ENCODE peak calls at places on chromosomes 11 and 22, in nine cellular contexts. T is AG09309, Z is psoas muscle, U is mucosa of descending colon, B is GM10248, A is RWPE2, G is upper lobe of right lung, Y is WERI-Rb-1, K is H1. F is an unnamed sample.
A peak's percentile ranks its signal among the peaks of the same experiment; 100 is the strongest.

GRCh38 chr11:48172818-48173609 is 43.6 kb upstream of the OR4B1 start:
- DNase-seq in T (peak; percentile 31), Z (peak; percentile 50), A (no peak), K (peak; percentile 94), G (peak; percentile 72), U (peak; percentile 69), B (peak; percentile 73), Y (peak; percentile 72), F (peak; percentile 57)

GRCh38 chr22:41256254-41256897 is 15.6 kb upstream of the CHADL start:
- DNase-seq in A (no peak), Z (no peak), B (no peak), K (no peak), Y (no peak), U (no peak), T (peak; percentile 17), G (no peak), F (no peak)

GRCh38 chr11:101446238-101446637 is 137.6 kb downstream of the TRPC6 start:
- DNase-seq in Z (no peak), U (no peak), G (no peak), T (peak; percentile 76), Y (no peak), B (no peak), A (no peak), K (no peak), F (no peak)

GRCh38 chr11:9825895-9826294 is 162.0 kb downstream of the SWAP70 start:
- DNase-seq in K (no peak), Z (no peak), Y (no peak), T (no peak), A (no peak), U (no peak), G (no peak), B (no peak), F (no peak)

GRCh38 chr22:29377979-29378378 is 10.4 kb downstream of the AP1B1 start:
- DNase-seq in Z (no peak), Y (no peak), A (no peak), B (no peak), G (no peak), U (no peak), K (no peak), T (no peak), F (peak; percentile 52)

GRCh38 chr11:3043315-3043871 is 13.8 kb downstream of the CARS1 start:
- DNase-seq in Y (no peak), T (no peak), Z (peak; percentile 92), U (no peak), G (no peak), K (no peak), A (no peak), B (no peak), F (no peak)

GRCh38 chr11:119196833-119197483 is 9.2 kb upstream of the CBL start:
- DNase-seq in A (no peak), B (peak; percentile 84), Z (no peak), G (peak; percentile 23), T (peak; percentile 64), U (no peak), Y (peak; percentile 70), K (peak; percentile 74), F (peak; percentile 30)

GRCh38 chr11:76658231-76658630 is 12.3 kb downstream of the LRRC32 start:
- DNase-seq in U (no peak), Y (no peak), K (no peak), Z (no peak), A (no peak), G (no peak), T (no peak), B (no peak), F (no peak)

GRCh38 chr11:123166095-123166559 is 28.9 kb downstream of the CLMP start:
- DNase-seq in Y (peak; percentile 25), A (no peak), Z (no peak), U (peak; percentile 70), T (no peak), K (peak; percentile 88), G (peak; percentile 71), B (no peak), F (peak; percentile 51)

GRCh38 chr22:43706151-43706550 is 106.0 kb downstream of the EFCAB6 start:
- DNase-seq in U (no peak), K (no peak), Y (no peak), B (no peak), Z (no peak), T (no peak), A (no peak), G (no peak), F (no peak)

GRCh38 chr11:2943711-2944118 is 14.5 kb upstream of the PHLDA2 start:
- DNase-seq in A (no peak), T (no peak), B (no peak), Y (no peak), K (no peak), G (peak; percentile 81), U (peak; percentile 81), Z (no peak), F (peak; percentile 79)

GRCh38 chr11:20634044-20634443 is 34.6 kb downstream of the SLC6A5 start:
- DNase-seq in T (no peak), A (no peak), B (no peak), K (no peak), G (no peak), Z (no peak), U (no peak), Y (peak; percentile 45), F (no peak)
- TF ChIP-seq CTCF in T (no peak), A (no peak), B (no peak), K (peak; percentile 58), G (no peak), Z (no peak), U (no peak), Y (peak; percentile 67), F (no peak)

GRCh38 chr11:30149998-30150397 is 80.8 kb upstream of the FSHB start:
- DNase-seq in U (no peak), G (no peak), T (no peak), A (no peak), Z (no peak), Y (no peak), K (no peak), B (no peak), F (no peak)
- TF ChIP-seq CTCF in U (no peak), G (no peak), T (no peak), A (no peak), Z (no peak), Y (no peak), K (no peak), B (no peak), F (no peak)

GRCh38 chr11:62689421-62690183 is at the start of gene LRRN4CL:
- DNase-seq in A (no peak), G (no peak), T (peak; percentile 91), Z (peak; percentile 90), B (no peak), K (no peak), Y (no peak), U (no peak), F (no peak)

GRCh38 chr11:62694455-62695167 is 5.3 kb upstream of the LRRN4CL start:
- DNase-seq in K (peak; percentile 87), Z (peak; percentile 86), B (peak; percentile 82), A (no peak), T (no peak), U (peak; percentile 78), Y (peak; percentile 83), G (peak; percentile 82), F (peak; percentile 76)
- TF ChIP-seq CTCF in K (peak; percentile 89), Z (peak; percentile 87), B (peak; percentile 84), A (peak; percentile 74), T (peak; percentile 81), U (peak; percentile 65), Y (peak; percentile 80), G (peak; percentile 87), F (peak; percentile 84)

GRCh38 chr11:46391578-46392420 is at the start of gene CHRM4:
- DNase-seq in A (no peak), U (peak; percentile 55), Z (no peak), G (no peak), T (no peak), Y (peak; percentile 86), B (peak; percentile 75), K (peak; percentile 82), F (no peak)
- TF ChIP-seq CTCF in A (peak; percentile 75), U (no peak), Z (no peak), G (peak; percentile 24), T (peak; percentile 25), Y (peak; percentile 80), B (peak; percentile 43), K (peak; percentile 45), F (no peak)

GRCh38 chr22:37318255-37319109 is 36.2 kb downstream of the CYTH4 start:
- DNase-seq in Z (no peak), Y (no peak), T (no peak), U (no peak), A (no peak), B (no peak), G (no peak), K (no peak), F (no peak)

GRCh38 chr22:37314315-37315046 is 32.2 kb downstream of the CYTH4 start:
- DNase-seq in A (peak; percentile 59), U (no peak), G (no peak), Z (no peak), K (no peak), T (no peak), Y (no peak), B (peak; percentile 57), F (no peak)

GRCh38 chr22:37316405-37316804 is 34.1 kb downstream of the CYTH4 start:
- DNase-seq in G (no peak), A (no peak), T (no peak), U (no peak), B (no peak), K (no peak), Z (no peak), Y (no peak), F (no peak)

GRCh38 chr22:37317698-37318210 is 35.4 kb downstream of the CYTH4 start:
- DNase-seq in Y (no peak), U (no peak), B (no peak), G (no peak), K (no peak), T (no peak), A (no peak), Z (no peak), F (no peak)

GRCh38 chr22:37316875-37317371 is 34.6 kb downstream of the CYTH4 start:
- DNase-seq in U (peak; percentile 76), T (no peak), A (no peak), G (peak; percentile 84), B (peak; percentile 92), Z (peak; percentile 63), Y (peak; percentile 85), K (peak; percentile 85), F (peak; percentile 78)
- TF ChIP-seq CTCF in U (peak; percentile 84), T (peak; percentile 96), A (peak; percentile 93), G (peak; percentile 85), B (peak; percentile 99), Z (peak; percentile 66), Y (peak; percentile 93), K (peak; percentile 99), F (peak; percentile 86)

DNA sequence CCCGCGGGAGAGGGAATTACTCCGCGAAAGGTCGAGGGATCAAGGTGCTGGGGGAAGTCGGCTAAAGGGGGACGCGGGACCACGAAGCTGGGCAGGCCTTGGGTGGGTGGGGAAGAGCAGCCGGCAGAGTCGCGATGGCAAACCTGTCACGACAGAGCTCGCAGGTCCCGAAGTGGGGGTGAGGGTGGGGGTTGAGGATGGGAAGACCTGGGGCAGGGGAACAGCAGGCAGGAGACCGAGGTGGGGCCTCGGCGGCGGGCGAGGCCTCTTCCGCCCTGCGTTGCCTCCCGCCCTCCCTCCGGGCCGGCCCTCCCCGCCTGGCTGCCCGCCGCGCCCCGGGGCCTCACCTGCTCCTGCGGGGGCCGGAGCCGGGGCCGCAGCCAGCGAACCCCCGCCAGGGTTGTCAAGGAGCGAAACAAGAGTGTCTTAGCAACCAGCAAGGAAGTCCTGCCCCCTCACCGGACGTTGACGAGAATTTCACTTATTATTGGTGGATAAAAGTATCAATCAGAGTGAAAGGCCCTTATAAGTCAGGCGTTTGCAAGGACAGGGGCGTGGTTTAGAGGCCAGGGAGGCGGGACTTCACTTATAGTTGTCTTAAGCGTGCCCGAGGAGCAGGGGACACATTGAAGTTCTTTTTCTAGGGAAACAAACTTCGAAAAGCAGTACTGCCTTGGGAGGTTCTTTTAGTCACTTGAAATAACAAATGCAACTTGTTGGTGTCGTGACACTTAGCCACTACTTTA is at the start of gene DNAL4:
- DNase-seq in A (peak; percentile 88), Y (peak; percentile 94), U (peak; percentile 92), T (peak; percentile 96), B (peak; percentile 99), Z (peak; percentile 93), G (peak; percentile 95), K (peak; percentile 89), F (peak; percentile 97)
- TF ChIP-seq CTCF in A (no peak), Y (no peak), U (no peak), T (no peak), B (no peak), Z (no peak), G (no peak), K (no peak), F (no peak)